ENCODE peak calls at places on chromosomes 12 and 14, in five cellular contexts. V is NCI-H1105; C is stimulated activated CD4-positive, alpha-beta T cell treated with anti-CD3 and anti-CD28 coated beads, Interleukin-15, amount 100 ng/mL, for 24 hours; M is aorta; Z is RWPE1. Y is an unnamed sample.

GRCh38 chr12:122308811-122309210 is 42.5 kb upstream of the VPS33A start:
- DNase-seq in V (no peak), C (no peak), M (no peak), Z (no peak), Y (no peak)

GRCh38 chr12:107973950-107974349 is 155.1 kb upstream of the WSCD2 start:
- DNase-seq in V (no peak), C (no peak), M (no peak), Z (no peak), Y (no peak)

GRCh38 chr14:69574266-69574953 is at the start of gene CCDC177:
- DNase-seq in V (peak; percentile 79), C (peak; percentile 85), M (no peak), Z (peak; percentile 72), Y (no peak)

GRCh38 chr14:99543369-99543768 is 60.6 kb downstream of the CCDC85C start:
- DNase-seq in V (no peak), C (no peak), M (no peak), Z (no peak), Y (no peak)

GRCh38 chr14:31930493-31931225 is 146.4 kb upstream of the ARHGAP5 start:
- DNase-seq in V (no peak), C (no peak), M (no peak), Z (no peak), Y (no peak)

GRCh38 chr14:54362089-54362504 is 34.7 kb upstream of the CDKN3 start:
- DNase-seq in V (no peak), C (no peak), M (no peak), Z (no peak), Y (no peak)

GRCh38 chr12:7154042-7154441 is 23.9 kb downstream of the CLSTN3 start:
- DNase-seq in V (no peak), C (no peak), M (no peak), Z (peak; percentile 7), Y (no peak)

GRCh38 chr14:31403707-31404106 is 16.6 kb downstream of the HEATR5A start:
- DNase-seq in V (no peak), C (no peak), M (no peak), Z (no peak), Y (no peak)

GRCh38 chr12:91256471-91256870 is 73.9 kb upstream of the DCN start:
- DNase-seq in V (no peak), C (no peak), M (no peak), Z (no peak), Y (no peak)

GRCh38 chr12:109753054-109753401 is 39.4 kb downstream of the FAM222A start:
- DNase-seq in V (no peak), C (no peak), M (peak; percentile 12), Z (no peak), Y (no peak)

GRCh38 chr12:120847392-120848157 is 56.6 kb downstream of the SPPL3 start:
- DNase-seq in V (no peak), C (no peak), M (no peak), Z (no peak), Y (no peak)

GRCh38 chr12:71469235-71469873 is 29.8 kb downstream of the LGR5 start:
- DNase-seq in V (no peak), C (no peak), M (peak; percentile 42), Z (peak; percentile 49), Y (no peak)

GRCh38 chr14:79044894-79045624 is 874.9 kb downstream of the NRXN3 start:
- DNase-seq in V (no peak), C (no peak), M (no peak), Z (peak; percentile 91), Y (peak; percentile 79)

GRCh38 chr12:57110189-57111045 is 745 bp downstream of the STAT6 start:
- DNase-seq in V (no peak), C (peak; percentile 89), M (peak; percentile 83), Z (peak; percentile 48), Y (no peak)

GRCh38 chr14:106840258-106840657 is 1313.9 kb downstream of the TMEM121 start:
- DNase-seq in V (no peak), C (peak; percentile 15), M (no peak), Z (no peak), Y (no peak)

GRCh38 chr14:103624860-103625259 is 4.2 kb upstream of the KLC1 start:
- DNase-seq in V (no peak), C (peak; percentile 40), M (peak; percentile 89), Z (peak; percentile 81), Y (no peak)